ENCODE peak calls at places on chromosome 12, in seven cellular contexts. N, C, W, A, R, V and H are unnamed samples.

GRCh38 chr12:102735104-102735503 is 181.9 kb downstream of the PAH start:
- DNase-seq in N (peak), C (no peak), W (no peak), A (no peak), R (no peak), V (no peak), H (no peak)

GRCh38 chr12:122977153-122977552 is 2.1 kb downstream of the OGFOD2 start:
- DNase-seq in N (no peak), C (no peak), W (no peak), A (no peak), R (no peak), V (no peak), H (no peak)

GRCh38 chr12:14774074-14774943 is 29.0 kb downstream of the WBP11 start:
- DNase-seq in N (peak), C (peak), W (peak), A (no peak), R (no peak), V (peak), H (peak)

GRCh38 chr12:108483213-108483920 is 31.7 kb upstream of the FICD start:
- DNase-seq in N (no peak), C (no peak), W (no peak), A (no peak), R (no peak), V (no peak), H (peak)

GRCh38 chr12:121774968-121775474 is 18.5 kb downstream of the RHOF start:
- DNase-seq in N (no peak), C (no peak), W (no peak), A (no peak), R (no peak), V (no peak), H (peak)

GRCh38 chr12:53380797-53381738 is 1.1 kb downstream of the SP1 start:
- DNase-seq in N (no peak), C (no peak), W (no peak), A (no peak), R (no peak), V (no peak), H (no peak)

GRCh38 chr12:76820888-76821482 is 57.1 kb downstream of the ZDHHC17 start:
- DNase-seq in N (no peak), C (peak), W (peak), A (peak), R (peak), V (peak), H (peak)

GRCh38 chr12:57632369-57632897 is 568 bp downstream of the B4GALNT1 start:
- DNase-seq in N (no peak), C (peak), W (no peak), A (no peak), R (peak), V (no peak), H (peak)

GRCh38 chr12:10708862-10709261 is 14.3 kb downstream of the YBX3 start:
- DNase-seq in N (no peak), C (no peak), W (no peak), A (no peak), R (no peak), V (no peak), H (no peak)

GRCh38 chr12:57518920-57519757 is 1.2 kb downstream of the DDIT3 start:
- DNase-seq in N (no peak), C (no peak), W (no peak), A (no peak), R (peak), V (peak), H (peak)

GRCh38 chr12:54230555-54230954 is 41.8 kb upstream of the SMUG1 start:
- DNase-seq in N (no peak), C (no peak), W (no peak), A (no peak), R (no peak), V (no peak), H (no peak)

GRCh38 chr12:109542014-109542413 is 31.3 kb downstream of the MMAB start:
- DNase-seq in N (no peak), C (no peak), W (peak), A (no peak), R (no peak), V (no peak), H (no peak)

GRCh38 chr12:24133385-24133784 is 183.9 kb upstream of the SOX5 start:
- DNase-seq in N (peak), C (no peak), W (no peak), A (peak), R (no peak), V (peak), H (no peak)

GRCh38 chr12:97960741-97961608 is 498.4 kb downstream of the RMST start:
- DNase-seq in N (peak), C (peak), W (peak), A (no peak), R (peak), V (peak), H (peak)

GRCh38 chr12:92721130-92721529 is 18.3 kb downstream of the PLEKHG7 start:
- DNase-seq in N (no peak), C (no peak), W (no peak), A (no peak), R (no peak), V (no peak), H (no peak)

GRCh38 chr12:52230364-52231281 is 2.4 kb upstream of the KRT7 start:
- DNase-seq in N (no peak), C (peak), W (no peak), A (no peak), R (no peak), V (no peak), H (peak)

GRCh38 chr12:22229652-22230279 is 104.7 kb downstream of the ST8SIA1 start:
- DNase-seq in N (no peak), C (no peak), W (no peak), A (no peak), R (no peak), V (peak), H (no peak)

GRCh38 chr12:3655331-3655900 is 97.5 kb downstream of the CRACR2A start:
- DNase-seq in N (no peak), C (peak), W (no peak), A (peak), R (no peak), V (peak), H (peak)

GRCh38 chr12:121713257-121714155 is 954 bp downstream of the TMEM120B start:
- DNase-seq in N (no peak), C (no peak), W (no peak), A (no peak), R (peak), V (no peak), H (no peak)

GRCh38 chr12:40645361-40645760 is 46.9 kb upstream of the CNTN1 start:
- DNase-seq in N (no peak), C (no peak), W (no peak), A (no peak), R (no peak), V (no peak), H (no peak)

GRCh38 chr12:103841690-103842584 is 903 bp upstream of the NT5DC3 start:
- DNase-seq in N (no peak), C (no peak), W (peak), A (peak), R (peak), V (peak), H (peak)

GRCh38 chr12:131077931-131078391 is 124.3 kb downstream of the ADGRD1 start:
- DNase-seq in N (no peak), C (no peak), W (no peak), A (no peak), R (no peak), V (no peak), H (no peak)

GRCh38 chr12:9760699-9761406 is at the start of gene CD69:
- DNase-seq in N (peak), C (no peak), W (no peak), A (no peak), R (peak), V (no peak), H (peak)

GRCh38 chr12:52125499-52125900 is 46.0 kb downstream of the SMIM41 start:
- DNase-seq in N (no peak), C (peak), W (no peak), A (no peak), R (no peak), V (no peak), H (no peak)

GRCh38 chr12:120241561-120242274 is 23.8 kb downstream of the PXN start:
- DNase-seq in N (no peak), C (no peak), W (no peak), A (no peak), R (no peak), V (no peak), H (no peak)

GRCh38 chr12:41407240-41407799 is 219.2 kb downstream of the PDZRN4 start:
- DNase-seq in N (no peak), C (no peak), W (no peak), A (no peak), R (no peak), V (no peak), H (no peak)

GRCh38 chr12:76180401-76181277 is 96.2 kb upstream of the NAP1L1 start:
- DNase-seq in N (no peak), C (no peak), W (no peak), A (no peak), R (peak), V (no peak), H (no peak)

GRCh38 chr12:16449459-16449858 is 102.0 kb downstream of the MGST1 start:
- DNase-seq in N (no peak), C (no peak), W (no peak), A (no peak), R (no peak), V (no peak), H (no peak)

GRCh38 chr12:8065991-8066594 is at the start of gene C3AR1:
- DNase-seq in N (no peak), C (no peak), W (no peak), A (no peak), R (peak), V (no peak), H (no peak)

GRCh38 chr12:91249059-91250055 is 66.7 kb upstream of the DCN start:
- DNase-seq in N (no peak), C (no peak), W (no peak), A (no peak), R (no peak), V (no peak), H (no peak)

GRCh38 chr12:84661732-84662326 is 250.8 kb downstream of the SLC6A15 start:
- DNase-seq in N (no peak), C (no peak), W (no peak), A (no peak), R (no peak), V (no peak), H (no peak)

GRCh38 chr12:46680506-46680905 is 145.3 kb downstream of the SLC38A4 start:
- DNase-seq in N (no peak), C (no peak), W (no peak), A (no peak), R (no peak), V (no peak), H (no peak)

GRCh38 chr12:65602191-65602578 is 222.1 kb upstream of the HMGA2 start:
- DNase-seq in N (no peak), C (no peak), W (no peak), A (no peak), R (no peak), V (no peak), H (no peak)

GRCh38 chr12:56080556-56081138 is 682 bp downstream of the ERBB3 start:
- DNase-seq in N (no peak), C (no peak), W (no peak), A (no peak), R (peak), V (peak), H (peak)

GRCh38 chr12:56079729-56080555 is at the start of gene ERBB3:
- DNase-seq in N (no peak), C (peak), W (peak), A (no peak), R (peak), V (peak), H (peak)

GRCh38 chr12:56081393-56082347 is 1.7 kb downstream of the ERBB3 start:
- DNase-seq in N (no peak), C (no peak), W (no peak), A (no peak), R (no peak), V (peak), H (peak)

GRCh38 chr12:56078427-56078826 is 1.5 kb upstream of the ERBB3 start:
- DNase-seq in N (no peak), C (no peak), W (no peak), A (no peak), R (no peak), V (no peak), H (no peak)

DNA sequence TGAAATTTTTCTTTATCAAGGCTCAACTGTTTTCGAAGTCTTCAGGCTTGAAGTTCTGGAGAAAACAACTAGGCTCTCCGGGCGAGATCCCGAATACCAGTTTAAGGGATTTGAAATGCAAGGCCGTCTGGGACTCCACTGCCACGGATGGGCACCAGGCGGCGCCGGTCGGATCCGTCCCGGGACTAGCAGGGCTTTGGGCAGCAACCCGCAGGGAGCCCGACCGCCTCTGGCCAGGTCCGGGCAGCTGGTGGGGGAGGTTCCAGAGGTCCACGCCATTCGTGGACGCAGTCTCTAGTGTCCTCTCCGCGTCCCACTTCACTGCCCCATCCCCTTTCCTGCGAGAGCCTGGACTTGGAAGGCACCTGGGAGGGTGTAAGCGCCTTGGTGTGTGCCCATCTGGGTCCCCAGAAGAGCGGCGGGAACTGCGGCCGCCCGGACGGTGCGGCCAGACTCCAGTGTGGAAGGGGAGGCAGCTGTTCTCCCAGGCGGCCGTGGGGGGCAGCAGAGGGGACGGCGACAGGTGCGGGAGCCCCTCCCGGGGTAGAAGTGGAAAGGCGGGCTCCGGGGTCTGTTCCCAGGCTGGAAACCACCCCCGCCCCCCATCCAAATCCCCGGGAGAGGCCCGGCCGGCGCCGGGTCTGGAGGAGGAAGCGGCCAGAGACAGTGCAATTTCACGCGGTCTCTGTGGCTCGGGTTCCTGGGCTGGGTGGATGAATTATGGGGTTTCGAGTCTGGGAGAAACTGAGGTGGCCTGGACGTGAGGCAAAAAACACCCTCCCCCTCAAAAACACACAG is 835 bp upstream of the ERBB3 start:
- DNase-seq in N (no peak), C (peak), W (peak), A (peak), R (peak), V (peak), H (peak)
- TF ChIP-seq JUND in N (no peak), C (no peak), W (no peak), A (no peak), R (no peak), V (no peak), H (no peak)

GRCh38 chr12:114440450-114441383 is 34.8 kb upstream of the TBX5 start:
- DNase-seq in N (no peak), C (no peak), W (no peak), A (no peak), R (no peak), V (no peak), H (no peak)
- TF ChIP-seq JUND in N (no peak), C (no peak), W (no peak), A (no peak), R (no peak), V (no peak), H (no peak)

DNA sequence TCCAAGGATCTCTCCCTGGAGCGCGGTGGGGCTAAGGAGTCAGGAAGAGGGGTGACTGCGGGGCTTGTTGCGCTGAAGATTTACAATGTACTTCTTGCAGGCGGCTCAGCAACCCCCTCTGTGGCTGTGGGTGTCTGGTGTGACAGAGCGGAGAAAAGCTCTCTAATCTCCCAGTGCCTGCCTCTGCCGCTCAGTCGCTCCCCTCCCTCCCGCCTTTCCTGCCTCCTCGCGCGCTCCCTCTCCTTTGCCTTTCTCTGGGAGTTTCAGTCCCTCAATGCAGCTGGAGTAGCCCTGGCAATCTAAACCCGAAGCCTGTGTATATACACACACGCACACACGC is 799 bp upstream of the TRHDE start:
- DNase-seq in N (no peak), C (peak), W (no peak), A (no peak), R (no peak), V (no peak), H (no peak)
- TF ChIP-seq JUND in N (no peak), C (no peak), W (no peak), A (no peak), R (no peak), V (no peak), H (no peak)

GRCh38 chr12:48978291-48978740 is at the start of gene WNT1:
- DNase-seq in N (no peak), C (peak), W (no peak), A (no peak), R (no peak), V (no peak), H (peak)

GRCh38 chr12:48979602-48980388 is 1.7 kb downstream of the WNT1 start:
- DNase-seq in N (no peak), C (no peak), W (no peak), A (no peak), R (no peak), V (no peak), H (no peak)

GRCh38 chr12:48980389-48980952 is 2.3 kb downstream of the WNT1 start:
- DNase-seq in N (no peak), C (peak), W (no peak), A (no peak), R (no peak), V (no peak), H (no peak)

GRCh38 chr12:48978741-48979601 is 849 bp downstream of the WNT1 start:
- DNase-seq in N (no peak), C (no peak), W (no peak), A (no peak), R (no peak), V (no peak), H (peak)

DNA sequence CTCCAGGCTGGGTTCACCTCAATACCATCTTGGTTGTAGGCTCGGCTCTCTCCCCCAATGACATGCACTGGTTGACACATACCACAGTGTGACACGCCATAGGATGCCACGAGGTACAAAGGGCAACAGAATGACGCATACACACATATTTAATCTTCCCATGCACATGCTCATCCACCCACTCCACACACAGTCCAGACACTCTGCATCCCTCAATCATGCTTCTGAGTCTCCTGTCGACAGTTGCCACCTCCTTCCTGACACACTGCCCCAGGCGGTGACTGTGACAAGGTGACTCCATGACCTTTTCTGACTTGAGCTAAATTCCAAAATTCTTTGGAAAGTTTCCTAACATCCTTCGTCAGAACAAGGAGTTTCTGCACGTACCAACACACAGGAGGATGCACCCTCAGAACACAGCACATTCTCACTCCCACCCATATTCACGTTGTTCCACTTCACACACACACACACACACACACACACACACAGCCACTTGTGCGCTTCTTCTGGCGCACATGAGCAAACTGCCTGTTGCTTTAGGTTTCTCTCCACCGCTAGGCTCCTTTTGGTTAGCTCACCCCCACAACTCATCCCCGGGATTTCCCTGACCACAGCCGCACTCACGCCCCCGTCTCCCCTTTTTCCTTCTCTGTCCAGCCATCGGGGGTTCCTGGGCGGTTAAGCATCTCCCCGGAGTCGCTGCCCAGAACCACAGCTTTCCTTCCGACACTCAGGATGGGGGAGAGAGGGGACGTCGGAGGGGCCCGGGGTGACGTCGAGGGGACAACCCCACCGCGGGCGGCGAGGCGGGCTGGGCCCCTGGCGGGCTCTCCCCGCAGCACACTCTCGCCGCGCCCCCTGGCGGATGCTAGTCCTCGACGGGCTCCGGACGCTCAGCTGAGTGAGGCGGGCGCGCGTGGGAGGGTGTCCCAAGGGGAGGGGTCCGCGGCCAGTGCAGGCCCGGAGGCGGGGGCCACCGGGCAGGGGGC is 536 bp upstream of the WNT1 start:
- DNase-seq in N (no peak), C (peak), W (no peak), A (no peak), R (peak), V (peak), H (peak)
- TF ChIP-seq JUND in N (no peak), C (no peak), W (no peak), A (no peak), R (no peak), V (no peak), H (no peak)

DNA sequence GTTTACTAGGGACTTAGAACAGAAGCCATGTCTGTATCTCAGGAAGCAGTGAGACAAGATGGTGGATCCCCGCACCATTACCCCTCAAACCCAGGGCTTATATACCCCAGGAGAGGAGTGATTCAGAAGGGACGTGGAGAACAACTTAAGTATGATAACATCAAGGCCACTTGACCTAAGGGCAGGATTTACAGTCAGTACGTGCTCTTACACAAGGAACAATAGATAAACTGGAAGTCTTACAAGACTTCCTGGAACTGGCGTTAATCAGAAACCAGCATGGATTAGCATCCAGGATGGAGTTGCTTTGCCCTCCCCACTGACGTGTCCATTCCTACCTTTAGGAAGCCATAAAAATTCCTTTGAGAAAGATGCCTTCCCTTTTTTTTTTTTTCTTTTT is 8.6 kb upstream of the ETFBKMT start:
- DNase-seq in N (no peak), C (no peak), W (no peak), A (no peak), R (peak), V (no peak), H (no peak)
- TF ChIP-seq JUND in N (no peak), C (no peak), W (no peak), A (no peak), R (no peak), V (no peak), H (no peak)

DNA sequence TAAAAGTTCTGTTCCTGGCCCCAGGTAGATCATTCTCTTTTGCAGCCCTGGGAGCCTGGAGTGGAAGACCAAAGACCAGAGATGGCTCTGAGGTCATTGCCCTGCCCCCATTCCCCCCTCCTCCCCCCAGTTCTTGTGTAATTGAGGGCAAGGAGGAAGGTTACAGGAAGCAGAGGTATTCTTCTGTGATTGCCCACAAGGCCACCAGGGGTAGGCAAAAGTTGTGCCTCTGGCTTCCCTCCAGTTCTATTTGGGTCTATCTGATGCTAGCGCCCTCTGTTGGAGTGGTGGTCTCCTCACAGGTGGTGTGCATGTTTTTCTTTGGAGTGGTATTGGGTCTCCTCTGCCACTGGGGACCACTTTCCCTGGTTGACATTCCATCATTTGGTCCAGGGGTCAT is 41.2 kb upstream of the CRY1 start:
- DNase-seq in N (no peak), C (no peak), W (peak), A (peak), R (peak), V (peak), H (no peak)
- TF ChIP-seq JUND in N (no peak), C (no peak), W (no peak), A (no peak), R (no peak), V (no peak), H (no peak)